ENCODE peak calls at places on chromosomes 2 and 18, in five cellular contexts. O, R, K, F and T are unnamed samples.
A peak's percentile ranks its signal among the peaks of the same experiment; 100 is the strongest.

GRCh38 chr18:70781860-70782453 is 493.1 kb downstream of the SOCS6 start:
- DNase-seq in K (peak; percentile 2), R (peak; percentile 17), F (no peak), O (no peak), T (no peak)

GRCh38 chr18:72833471-72833870 is 34.3 kb downstream of the NETO1 start:
- DNase-seq in O (peak; percentile 37), F (no peak), R (no peak), K (no peak), T (no peak)

GRCh38 chr2:234451852-234452625 is 44.8 kb downstream of the ARL4C start:
- DNase-seq in K (no peak), R (no peak), O (peak; percentile 99), F (no peak), T (no peak)

GRCh38 chr18:2096581-2096980 is 474.7 kb downstream of the METTL4 start:
- DNase-seq in O (peak; percentile 3), F (no peak), R (no peak), K (no peak), T (no peak)

GRCh38 chr2:174334781-174335604 is at the start of gene SP9:
- DNase-seq in O (peak; percentile 60), F (no peak), R (no peak), K (no peak), T (peak; percentile 39)

GRCh38 chr18:37138456-37138855 is 309.5 kb downstream of the KIAA1328 start:
- DNase-seq in O (no peak), R (no peak), F (no peak), K (no peak), T (no peak)

GRCh38 chr2:126425943-126426342 is 230.0 kb upstream of the GYPC start:
- DNase-seq in R (no peak), O (no peak), F (no peak), K (no peak), T (no peak)

GRCh38 chr2:210072922-210073509 is 70.6 kb downstream of the RPE start:
- DNase-seq in R (no peak), K (no peak), O (peak; percentile 18), F (no peak), T (no peak)

GRCh38 chr2:73033766-73034381 is 37.6 kb downstream of the SFXN5 start:
- DNase-seq in F (no peak), R (no peak), O (no peak), K (no peak), T (no peak)

GRCh38 chr2:68253211-68254068 is 1.1 kb upstream of the PPP3R1 start:
- DNase-seq in K (no peak), O (peak; percentile 32), R (peak; percentile 8), F (no peak), T (no peak)

GRCh38 chr2:31413876-31414550 is 529 bp downstream of the XDH start:
- DNase-seq in F (no peak), K (no peak), O (no peak), R (no peak), T (no peak)

GRCh38 chr2:173934895-173935294 is 30.3 kb downstream of the SP3 start:
- DNase-seq in K (no peak), O (no peak), F (no peak), R (no peak), T (no peak)

GRCh38 chr2:174617120-174617519 is 19.5 kb upstream of the WIPF1 start:
- DNase-seq in O (no peak), F (no peak), K (no peak), R (no peak), T (no peak)

GRCh38 chr2:177727577-177728351 is 335.2 kb downstream of the AGPS start:
- DNase-seq in K (no peak), F (no peak), R (no peak), O (no peak), T (no peak)

GRCh38 chr2:45412754-45413379 is 198.2 kb downstream of the SRBD1 start:
- DNase-seq in R (no peak), O (peak; percentile 16), F (no peak), K (no peak), T (no peak)

GRCh38 chr2:9403924-9404323 is 19.4 kb downstream of the ITGB1BP1 start:
- DNase-seq in R (no peak), K (no peak), F (no peak), O (peak; percentile 56), T (no peak)

GRCh38 chr2:58449286-58450010 is 208.3 kb upstream of the FANCL start:
- DNase-seq in F (no peak), O (peak; percentile 51), K (no peak), R (no peak), T (no peak)

GRCh38 chr2:37766087-37766486 is 94.6 kb upstream of the CDC42EP3 start:
- DNase-seq in R (no peak), F (no peak), K (no peak), O (no peak), T (no peak)

GRCh38 chr2:8564475-8564874 is 117.4 kb upstream of the ID2 start:
- DNase-seq in O (no peak), K (no peak), R (no peak), F (no peak), T (no peak)

GRCh38 chr18:58438984-58439311 is 189.9 kb downstream of the ALPK2 start:
- DNase-seq in K (no peak), R (no peak), F (no peak), O (no peak), T (no peak)

GRCh38 chr2:134459706-134460406 is 206.0 kb downstream of the MGAT5 start:
- DNase-seq in F (no peak), R (no peak), O (no peak), K (no peak), T (no peak)

GRCh38 chr2:137000790-137001189 is 235.4 kb downstream of the THSD7B start:
- DNase-seq in F (no peak), R (no peak), O (no peak), K (no peak), T (no peak)